ENCODE peak calls at places on chromosomes 7 and 10, in eight cellular contexts. N is pancreas, Y is uterus, F is IMR-90, O is left ventricle myocardium inferior, G is fibroblast of lung, V is spleen, L is tibial artery. W is an unnamed sample.
A peak's percentile ranks its signal among the peaks of the same experiment; 100 is the strongest.

GRCh38 chr10:101123815-101124617 is 7.1 kb upstream of the TLX1 start:
- DNase-seq in N (no peak), Y (no peak), F (no peak), O (no peak), G (no peak), V (no peak), L (no peak), W (peak; percentile 39)

GRCh38 chr7:16422917-16423316 is 1.6 kb upstream of the CRPPA start:
- DNase-seq in N (no peak), Y (no peak), F (no peak), O (no peak), G (no peak), V (no peak), L (no peak), W (no peak)

GRCh38 chr7:150340024-150340749 is 1.2 kb downstream of the RARRES2 start:
- DNase-seq in N (peak; percentile 60), Y (peak; percentile 50), F (peak; percentile 42), O (peak; percentile 60), G (peak; percentile 71), V (no peak), L (no peak), W (peak; percentile 52)

GRCh38 chr7:277228-277627 is 12.7 kb upstream of the FOXL3 start:
- DNase-seq in N (no peak), Y (no peak), F (no peak), O (no peak), G (no peak), V (no peak), L (no peak), W (no peak)

GRCh38 chr7:130838738-130839137 is 104.7 kb upstream of the KLF14 start:
- DNase-seq in N (no peak), Y (no peak), F (peak; percentile 99), O (no peak), G (peak; percentile 95), V (no peak), L (no peak), W (no peak)

GRCh38 chr10:79137404-79137803 is 68.6 kb downstream of the ZMIZ1 start:
- DNase-seq in N (no peak), Y (no peak), F (no peak), O (no peak), G (no peak), V (no peak), L (no peak), W (no peak)

GRCh38 chr10:109218207-109218606 is 705.1 kb downstream of the XPNPEP1 start:
- DNase-seq in N (no peak), Y (no peak), F (no peak), O (no peak), G (no peak), V (no peak), L (no peak), W (no peak)

GRCh38 chr7:99197498-99197897 is 10.4 kb downstream of the KPNA7 start:
- DNase-seq in N (no peak), Y (no peak), F (no peak), O (no peak), G (no peak), V (no peak), L (no peak), W (no peak)

GRCh38 chr10:116325987-116326386 is 1.7 kb downstream of the CCDC172 start:
- DNase-seq in N (no peak), Y (no peak), F (no peak), O (no peak), G (no peak), V (no peak), L (no peak), W (no peak)

GRCh38 chr10:11328264-11329054 is 283.0 kb downstream of the USP6NL start:
- DNase-seq in N (no peak), Y (no peak), F (no peak), O (peak; percentile 37), G (no peak), V (no peak), L (no peak), W (peak; percentile 54)

GRCh38 chr10:66927271-66927950 is 1.6 kb downstream of the LRRTM3 start:
- DNase-seq in N (no peak), Y (no peak), F (no peak), O (no peak), G (no peak), V (no peak), L (no peak), W (no peak)

GRCh38 chr7:114916261-114916892 is 5.5 kb upstream of the MDFIC start:
- DNase-seq in N (no peak), Y (no peak), F (no peak), O (no peak), G (no peak), V (no peak), L (no peak), W (no peak)

GRCh38 chr7:48365010-48365409 is 193.8 kb downstream of the ABCA13 start:
- DNase-seq in N (no peak), Y (no peak), F (peak; percentile 4), O (no peak), G (peak; percentile 34), V (no peak), L (no peak), W (no peak)

GRCh38 chr10:5645375-5645774 is 21.0 kb downstream of the ASB13 start:
- DNase-seq in N (no peak), Y (no peak), F (no peak), O (peak; percentile 40), G (no peak), V (peak; percentile 83), L (peak; percentile 55), W (no peak)

GRCh38 chr7:28729276-28729675 is 228.9 kb downstream of the TRIL start:
- DNase-seq in N (no peak), Y (no peak), F (no peak), O (no peak), G (no peak), V (no peak), L (no peak), W (no peak)

GRCh38 chr7:100863406-100863950 is 3.7 kb upstream of the TRIP6 start:
- DNase-seq in N (peak; percentile 60), Y (no peak), F (peak; percentile 34), O (no peak), G (no peak), V (no peak), L (no peak), W (peak; percentile 18)

GRCh38 chr7:41696323-41696916 is 6.5 kb downstream of the INHBA start:
- DNase-seq in N (peak; percentile 58), Y (peak; percentile 83), F (peak; percentile 88), O (peak; percentile 69), G (peak; percentile 91), V (peak; percentile 85), L (peak; percentile 86), W (peak; percentile 73)

DNA sequence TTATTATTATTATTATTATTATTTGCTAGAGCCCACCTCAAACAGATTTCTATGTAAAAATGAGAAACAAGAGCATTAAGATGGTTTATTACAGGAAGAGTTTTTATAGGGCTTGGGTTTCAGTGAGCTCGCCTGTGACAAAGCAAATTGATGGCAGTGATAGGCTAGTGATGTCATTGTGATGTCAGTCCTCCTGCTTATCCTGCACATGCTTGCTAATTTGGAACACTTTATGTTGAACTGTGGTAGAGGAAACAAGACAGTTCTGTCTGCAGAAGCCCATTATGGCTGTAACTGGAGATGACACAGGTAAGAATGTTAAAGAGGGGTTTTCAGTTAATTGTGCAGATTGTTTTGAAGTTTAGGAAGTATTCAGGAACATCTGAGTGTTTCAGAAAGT is 68.3 kb downstream of the CREM start:
- DNase-seq in N (no peak), Y (no peak), F (peak; percentile 91), O (no peak), G (peak; percentile 87), V (no peak), L (no peak), W (no peak)
- H3K4me3 ChIP-seq in N (no peak overlapping the region), Y (no peak overlapping the region), F (peak overlapping the region; percentile 44), O (peak overlapping the region; percentile 67), G (peak overlapping the region; percentile 81), V (peak overlapping the region; percentile 36), L (peak overlapping the region; percentile 57), W (peak overlapping the region; percentile 63)

DNA sequence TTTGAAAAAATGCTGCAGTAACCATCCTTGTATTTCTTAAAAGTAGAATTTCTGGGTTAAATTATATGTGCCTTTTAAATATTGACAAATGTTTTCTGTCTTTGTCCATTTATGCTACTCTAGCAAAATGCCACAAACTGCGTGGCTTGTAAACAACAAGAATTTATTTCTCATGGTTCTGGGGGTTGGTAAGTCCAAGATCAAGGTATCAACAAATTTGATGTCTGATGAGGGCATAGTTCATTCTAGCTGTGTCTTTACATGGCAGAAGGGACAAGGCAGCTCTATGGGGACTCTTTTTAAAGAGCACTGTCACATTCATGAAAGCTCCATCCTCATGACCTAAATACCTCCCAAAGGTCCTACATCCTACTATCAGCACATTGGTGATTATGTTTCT is 27.7 kb downstream of the ZNF277 start:
- DNase-seq in N (no peak), Y (no peak), F (no peak), O (no peak), G (no peak), V (no peak), L (no peak), W (no peak)
- H3K4me1 ChIP-seq in N (no peaks in the 10 kb centered on the region), Y (no peaks in the 10 kb centered on the region), F (peaks cover 3% of the 10 kb centered on the region), O (peaks cover 30% of the 10 kb centered on the region), G (no peaks in the 10 kb centered on the region), V (no peaks in the 10 kb centered on the region), L (no peaks in the 10 kb centered on the region), W (peaks cover 10% of the 10 kb centered on the region)

GRCh38 chr10:51366044-51366443 is 291.8 kb downstream of the PRKG1 start:
- DNase-seq in N (no peak), Y (peak; percentile 46), F (no peak), O (peak; percentile 23), G (no peak), V (no peak), L (no peak), W (no peak)

GRCh38 chr10:51369903-51370302 is 295.6 kb downstream of the PRKG1 start:
- DNase-seq in N (no peak), Y (no peak), F (peak; percentile 79), O (no peak), G (peak; percentile 67), V (no peak), L (no peak), W (no peak)

GRCh38 chr10:51367120-51367519 is 292.8 kb downstream of the PRKG1 start:
- DNase-seq in N (no peak), Y (no peak), F (no peak), O (no peak), G (no peak), V (no peak), L (no peak), W (no peak)

GRCh38 chr10:51371725-51372124 is 297.4 kb downstream of the PRKG1 start:
- DNase-seq in N (no peak), Y (no peak), F (no peak), O (no peak), G (no peak), V (no peak), L (no peak), W (no peak)

DNA sequence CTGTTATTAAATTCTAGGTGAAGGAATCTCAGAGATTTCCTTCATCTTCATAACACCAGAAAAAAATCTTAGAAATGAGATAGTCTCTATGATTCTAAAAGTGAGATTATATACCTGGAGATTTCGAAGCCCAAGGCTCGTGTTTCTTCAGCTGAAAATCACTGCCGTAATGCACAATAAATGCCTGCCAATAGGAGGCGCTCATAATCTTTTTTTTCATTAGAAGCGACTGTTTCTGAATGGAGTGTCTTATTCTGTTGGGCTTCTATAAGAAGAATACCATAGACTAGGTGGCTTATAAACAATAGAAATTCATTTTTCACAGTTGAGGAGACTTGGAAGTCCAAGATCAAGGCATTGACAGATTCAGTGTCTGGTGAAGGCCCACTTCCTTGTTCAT is 294.7 kb downstream of the PRKG1 start:
- DNase-seq in N (peak; percentile 12), Y (no peak), F (no peak), O (no peak), G (no peak), V (no peak), L (no peak), W (no peak)
- TF ChIP-seq CTCF in N (peak; percentile 31), Y (no peak), F (no peak), O (no peak), G (no peak), V (no peak), L (no peak), W (no peak)

GRCh38 chr10:132434405-132435005 is 37.5 kb downstream of the PWWP2B start:
- DNase-seq in N (no peak), Y (no peak), F (no peak), O (peak; percentile 72), G (no peak), V (peak; percentile 95), L (peak; percentile 58), W (no peak)
- H3K4me3 ChIP-seq in N (no peak overlapping the region), Y (no peak overlapping the region), F (no peak overlapping the region), O (no peak overlapping the region), G (no peak overlapping the region), V (no peak overlapping the region), L (no peak overlapping the region), W (no peak overlapping the region)